ENCODE peak calls at places on chromosomes 13 and 19, in ten cellular contexts. Q is mucosa of gallbladder; V is progenitor cell of endocrine pancreas; X is natural killer cell treated with Interleukin-12 subunit alpha and Interleukin-12 subunit beta and Interleukin-15 and Interleukin-18, amount 100 ng/mL, for 72 hours; F is activated naive CD8-positive, alpha-beta T cell treated with anti-CD3 and anti-CD28 coated beads, Interleukin-2, amount 10 ng/mL, durations not matched to agents 7 days and 5 days; M is stimulated activated CD4-positive, alpha-beta T cell treated with anti-CD3 and anti-CD28 coated beads, Interleukin-4, amount 100 ng/mL, for 24 hours; S is AG08396; H is transverse colon; J is EH; B is midbrain. T is an unnamed sample.

GRCh38 chr19:4139614-4140236 is 13.7 kb upstream of the CREB3L3 start:
- DNase-seq in Q (peak), V (peak), X (peak), F (peak), M (peak), S (peak), H (peak), J (peak), B (peak), T (no peak)

GRCh38 chr13:67296511-67296910 is 66.4 kb upstream of the PCDH9 start:
- DNase-seq in Q (no peak), V (no peak), X (no peak), F (no peak), M (no peak), S (no peak), H (no peak), J (no peak), B (no peak), T (no peak)

GRCh38 chr19:21483589-21484170 is 21.7 kb upstream of the ZNF429 start:
- DNase-seq in Q (peak), V (no peak), X (no peak), F (peak), M (peak), S (no peak), H (peak), J (peak), B (no peak), T (peak)

GRCh38 chr13:39038569-39038898 is 278 bp downstream of the NHLRC3 start:
- DNase-seq in Q (peak), V (no peak), X (peak), F (no peak), M (peak), S (peak), H (peak), J (peak), B (no peak), T (peak)

GRCh38 chr19:38046254-38047047 is 139.4 kb downstream of the SIPA1L3 start:
- DNase-seq in Q (no peak), V (no peak), X (no peak), F (no peak), M (no peak), S (no peak), H (peak), J (no peak), B (no peak), T (no peak)

GRCh38 chr19:21065336-21065735 is 16.7 kb upstream of the ZNF714 start:
- DNase-seq in Q (no peak), V (no peak), X (no peak), F (no peak), M (no peak), S (no peak), H (no peak), J (no peak), B (no peak), T (no peak)

GRCh38 chr19:12139309-12139708 is 841 bp downstream of the ZNF20 start:
- DNase-seq in Q (no peak), V (no peak), X (no peak), F (no peak), M (no peak), S (no peak), H (no peak), J (peak), B (no peak), T (no peak)

GRCh38 chr13:104571161-104571889 is 1505.1 kb upstream of the SLC10A2 start:
- DNase-seq in Q (peak), V (peak), X (no peak), F (no peak), M (no peak), S (peak), H (peak), J (peak), B (peak), T (no peak)

GRCh38 chr19:39850892-39851291 is 4.7 kb upstream of the FBL start:
- DNase-seq in Q (no peak), V (no peak), X (no peak), F (no peak), M (no peak), S (no peak), H (no peak), J (no peak), B (no peak), T (no peak)

GRCh38 chr19:3350014-3350663 is 16.2 kb upstream of the NFIC start:
- DNase-seq in Q (peak), V (no peak), X (no peak), F (no peak), M (no peak), S (no peak), H (peak), J (peak), B (no peak), T (no peak)

GRCh38 chr13:99191900-99192399 is 8.7 kb upstream of the UBAC2 start:
- DNase-seq in Q (no peak), V (no peak), X (no peak), F (no peak), M (no peak), S (peak), H (peak), J (peak), B (no peak), T (peak)

T was measured in HL-60.